ENCODE peak calls at places on chromosomes 6 and 20, in five cellular contexts. One of them, this sample, is unnamed.

GRCh38 chr6:116064626-116065025 is 3.9 kb upstream of the FRK start:
- DNase-seq in glutamatergic neuron: no peak
- DNase-seq in AG08395: no peak
- DNase-seq in amygdala: no peak
- DNase-seq in ureter: no peak
- DNase-seq in this sample: no peak

GRCh38 chr6:136969930-136970329 is 47.8 kb downstream of the SLC35D3 start:
- DNase-seq in glutamatergic neuron: no peak
- DNase-seq in AG08395: no peak
- DNase-seq in amygdala: no peak
- DNase-seq in ureter: peak
- DNase-seq in this sample: no peak

GRCh38 chr20:58145506-58146080 is 82.9 kb downstream of the ANKRD60 start:
- DNase-seq in glutamatergic neuron: no peak
- DNase-seq in AG08395: no peak
- DNase-seq in amygdala: no peak
- DNase-seq in ureter: no peak
- DNase-seq in this sample: no peak

GRCh38 chr20:43681991-43682410 is 15.1 kb downstream of the MYBL2 start:
- DNase-seq in glutamatergic neuron: no peak
- DNase-seq in AG08395: no peak
- DNase-seq in amygdala: no peak
- DNase-seq in ureter: no peak
- DNase-seq in this sample: peak

GRCh38 chr20:38143646-38144554 is 21.2 kb downstream of the TGM2 start:
- DNase-seq in glutamatergic neuron: no peak
- DNase-seq in AG08395: peak
- DNase-seq in amygdala: no peak
- DNase-seq in ureter: no peak
- DNase-seq in this sample: no peak

GRCh38 chr6:150037526-150038201 is 12.3 kb upstream of the RAET1L start:
- DNase-seq in glutamatergic neuron: peak
- DNase-seq in AG08395: no peak
- DNase-seq in amygdala: no peak
- DNase-seq in ureter: no peak
- DNase-seq in this sample: no peak

GRCh38 chr6:26321005-26321404 is 44.0 kb upstream of the BTN3A2 start:
- DNase-seq in glutamatergic neuron: no peak
- DNase-seq in AG08395: no peak
- DNase-seq in amygdala: no peak
- DNase-seq in ureter: no peak
- DNase-seq in this sample: no peak

GRCh38 chr6:124434416-124434815 is 527.8 kb upstream of the RNF217 start:
- DNase-seq in glutamatergic neuron: no peak
- DNase-seq in AG08395: no peak
- DNase-seq in amygdala: no peak
- DNase-seq in ureter: no peak
- DNase-seq in this sample: no peak

GRCh38 chr6:155077331-155077730 is 82.2 kb downstream of the TIAM2 start:
- DNase-seq in glutamatergic neuron: no peak
- DNase-seq in AG08395: peak
- DNase-seq in amygdala: no peak
- DNase-seq in ureter: no peak
- DNase-seq in this sample: no peak